ENCODE peak calls at places on chromosomes 12 and 14, in eight cellular contexts. L, T, R, Z, G, U, B and E are unnamed samples. For H3K4me1, the result is how much of the 10 kb centered on the place peaks cover.

GRCh38 chr14:89697281-89698060 is 257.1 kb downstream of the EFCAB11 start:
- DNase-seq in L (no peak), T (no peak), R (no peak), Z (no peak), G (no peak), U (no peak), B (no peak), E (no peak)

GRCh38 chr14:100302616-100303015 is 3.6 kb downstream of the SLC25A29 start:
- DNase-seq in L (no peak), T (no peak), R (no peak), Z (no peak), G (no peak), U (no peak), B (peak), E (no peak)

GRCh38 chr12:122951979-122952892 is 14.0 kb downstream of the ABCB9 start:
- DNase-seq in L (peak), T (peak), R (peak), Z (peak), G (peak), U (peak), B (peak), E (peak)

GRCh38 chr14:24070285-24071143 is 848 bp upstream of the CPNE6 start:
- DNase-seq in L (no peak), T (no peak), R (no peak), Z (peak), G (no peak), U (no peak), B (no peak), E (no peak)

GRCh38 chr12:129773170-129773493 is 130.7 kb downstream of the TMEM132D start:
- DNase-seq in L (no peak), T (no peak), R (no peak), Z (no peak), G (no peak), U (no peak), B (no peak), E (no peak)

GRCh38 chr12:26369588-26369987 is 174.2 kb downstream of the SSPN start:
- DNase-seq in L (no peak), T (no peak), R (no peak), Z (no peak), G (no peak), U (no peak), B (no peak), E (no peak)

GRCh38 chr12:104672096-104672445 is 215.3 kb downstream of the CHST11 start:
- DNase-seq in L (no peak), T (no peak), R (no peak), Z (no peak), G (peak), U (no peak), B (no peak), E (no peak)

GRCh38 chr14:99324291-99324690 is 52.3 kb upstream of the BCL11B start:
- DNase-seq in L (no peak), T (no peak), R (no peak), Z (no peak), G (no peak), U (no peak), B (no peak), E (no peak)

GRCh38 chr12:89779090-89779489 is 70.5 kb upstream of the ATP2B1 start:
- DNase-seq in L (no peak), T (no peak), R (no peak), Z (no peak), G (no peak), U (no peak), B (no peak), E (no peak)

GRCh38 chr14:75022655-75023054 is 19.9 kb downstream of the EIF2B2 start:
- DNase-seq in L (no peak), T (peak), R (no peak), Z (peak), G (no peak), U (peak), B (no peak), E (no peak)

GRCh38 chr12:47071241-47071852 is 8.1 kb upstream of the PCED1B start:
- DNase-seq in L (no peak), T (no peak), R (no peak), Z (peak), G (no peak), U (peak), B (no peak), E (no peak)

GRCh38 chr14:95515523-95516517 is 630 bp downstream of the SYNE3 start:
- DNase-seq in L (peak), T (peak), R (peak), Z (peak), G (peak), U (peak), B (peak), E (peak)

GRCh38 chr14:45287609-45288008 is 34.6 kb upstream of the MIS18BP1 start:
- DNase-seq in L (no peak), T (no peak), R (no peak), Z (no peak), G (no peak), U (no peak), B (no peak), E (no peak)

GRCh38 chr12:49962861-49963765 is 1.4 kb downstream of the AQP5 start:
- DNase-seq in L (no peak), T (no peak), R (no peak), Z (peak), G (peak), U (no peak), B (no peak), E (no peak)

GRCh38 chr14:97851438-97851995 is 1054.3 kb downstream of the VRK1 start:
- DNase-seq in L (no peak), T (no peak), R (no peak), Z (no peak), G (no peak), U (no peak), B (no peak), E (no peak)

GRCh38 chr12:122366685-122367475 is 55.6 kb downstream of the CLIP1 start:
- DNase-seq in L (no peak), T (no peak), R (no peak), Z (no peak), G (no peak), U (no peak), B (no peak), E (peak)

GRCh38 chr14:50001999-50002925 is 109.4 kb downstream of the ARF6 start:
- DNase-seq in L (peak), T (no peak), R (peak), Z (peak), G (peak), U (peak), B (peak), E (no peak)

GRCh38 chr14:50001146-50001998 is 108.5 kb downstream of the ARF6 start:
- DNase-seq in L (peak), T (no peak), R (peak), Z (peak), G (peak), U (peak), B (peak), E (peak)

GRCh38 chr14:50000215-50001145 is 107.6 kb downstream of the ARF6 start:
- DNase-seq in L (peak), T (peak), R (peak), Z (peak), G (peak), U (peak), B (peak), E (peak)

GRCh38 chr14:50003213-50004021 is 110.5 kb downstream of the ARF6 start:
- DNase-seq in L (peak), T (peak), R (peak), Z (peak), G (peak), U (peak), B (peak), E (peak)

GRCh38 chr14:50002926-50003212 is 110.0 kb downstream of the ARF6 start:
- DNase-seq in L (no peak), T (no peak), R (no peak), Z (no peak), G (no peak), U (no peak), B (no peak), E (no peak)
- H3K4me1 ChIP-seq in L (half or more), T (half or more), R (half or more), Z (half or more), G (under half), U (half or more), B (half or more), E (under half)

GRCh38 chr12:79378496-79378895 is 312.3 kb downstream of the PAWR start:
- DNase-seq in L (no peak), T (no peak), R (no peak), Z (no peak), G (no peak), U (no peak), B (no peak), E (no peak)
- H3K4me1 ChIP-seq in L (under half), T (under half), R (under half), Z (under half), G (under half), U (under half), B (under half), E (under half)

GRCh38 chr12:42474391-42474790 is 115.2 kb downstream of the PRICKLE1 start:
- DNase-seq in L (no peak), T (no peak), R (no peak), Z (no peak), G (no peak), U (no peak), B (no peak), E (no peak)
- H3K4me1 ChIP-seq in L (under half), T (under half), R (under half), Z (half or more), G (under half), U (under half), B (under half), E (under half)

DNA sequence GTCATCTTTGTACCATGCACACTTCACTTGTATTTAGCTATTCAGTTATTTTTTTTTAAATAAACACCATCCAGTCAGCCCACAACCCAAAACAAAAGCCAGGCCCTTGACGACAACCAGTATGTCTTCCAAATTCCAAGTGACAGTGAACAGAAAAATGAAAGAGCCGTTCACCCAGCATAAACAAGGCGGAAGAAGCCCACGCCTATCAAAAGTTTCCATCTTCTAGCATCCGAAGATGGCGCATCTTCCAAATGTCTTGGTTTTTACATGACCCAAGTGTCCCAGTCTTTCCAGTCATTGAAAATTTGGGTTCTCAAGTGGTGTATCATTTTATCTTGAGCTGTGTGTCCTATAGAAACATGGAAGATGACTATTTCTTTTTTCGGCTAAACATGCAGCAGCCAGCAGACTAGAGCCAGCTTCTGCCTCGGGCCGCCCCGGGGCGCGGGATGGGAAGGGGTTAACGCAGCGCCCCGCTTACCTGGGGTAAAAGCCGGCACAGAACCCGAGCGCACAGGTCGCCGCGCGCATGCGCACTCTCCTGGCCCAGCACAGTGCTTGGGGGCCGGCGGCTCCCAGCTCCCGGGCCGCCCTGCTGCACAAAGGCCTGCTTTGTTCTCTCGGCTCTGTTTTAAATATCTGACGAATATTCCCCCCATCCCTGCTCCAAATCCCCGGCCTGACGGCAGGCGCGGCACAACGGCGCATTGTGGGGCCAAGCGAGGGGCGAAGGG is 164.8 kb downstream of the ZFP36L1 start:
- DNase-seq in L (peak), T (no peak), R (peak), Z (peak), G (peak), U (no peak), B (peak), E (no peak)
- H3K4me1 ChIP-seq in L (under half), T (under half), R (under half), Z (under half), G (under half), U (under half), B (under half), E (under half)

GRCh38 chr14:54672181-54672580 is 105.3 kb downstream of the SAMD4A start:
- DNase-seq in L (no peak), T (no peak), R (no peak), Z (no peak), G (no peak), U (no peak), B (no peak), E (no peak)
- H3K4me1 ChIP-seq in L (under half), T (under half), R (under half), Z (under half), G (under half), U (under half), B (under half), E (under half)

DNA sequence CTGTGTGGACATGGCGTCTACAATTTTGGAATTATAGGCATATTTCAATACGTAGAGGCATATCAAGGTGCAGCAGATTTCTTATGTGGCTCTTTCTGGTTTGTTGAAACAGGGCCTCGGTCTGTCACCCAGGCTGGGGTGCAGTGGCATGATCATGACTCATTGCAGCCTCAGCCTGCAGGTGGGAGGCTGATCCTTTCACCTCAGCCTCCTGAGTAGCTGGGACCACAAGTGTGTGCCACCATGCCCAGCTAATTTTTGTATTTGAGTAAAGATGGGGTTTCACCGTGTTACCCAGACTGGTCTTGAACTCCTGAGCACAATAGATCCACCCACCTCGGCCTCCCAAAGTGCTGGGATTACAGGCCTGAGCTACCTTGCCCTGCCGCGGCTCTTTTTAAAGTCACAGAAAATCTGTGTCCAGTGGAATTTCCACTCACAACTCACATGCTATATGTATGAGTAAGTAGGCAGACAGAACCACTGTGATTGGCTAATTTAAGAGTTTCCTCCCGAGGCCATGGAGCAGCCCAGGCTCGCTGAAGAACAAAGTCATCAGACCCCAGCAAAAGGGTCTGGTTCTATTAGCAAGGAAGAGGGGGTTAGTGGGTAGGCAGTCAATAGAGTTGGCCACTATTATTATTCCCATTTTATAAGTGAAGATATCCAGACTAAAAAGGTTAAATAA is 9.2 kb downstream of the GNG2 start:
- DNase-seq in L (no peak), T (no peak), R (peak), Z (peak), G (no peak), U (no peak), B (no peak), E (no peak)
- H3K4me1 ChIP-seq in L (half or more), T (under half), R (half or more), Z (half or more), G (under half), U (under half), B (under half), E (under half)

DNA sequence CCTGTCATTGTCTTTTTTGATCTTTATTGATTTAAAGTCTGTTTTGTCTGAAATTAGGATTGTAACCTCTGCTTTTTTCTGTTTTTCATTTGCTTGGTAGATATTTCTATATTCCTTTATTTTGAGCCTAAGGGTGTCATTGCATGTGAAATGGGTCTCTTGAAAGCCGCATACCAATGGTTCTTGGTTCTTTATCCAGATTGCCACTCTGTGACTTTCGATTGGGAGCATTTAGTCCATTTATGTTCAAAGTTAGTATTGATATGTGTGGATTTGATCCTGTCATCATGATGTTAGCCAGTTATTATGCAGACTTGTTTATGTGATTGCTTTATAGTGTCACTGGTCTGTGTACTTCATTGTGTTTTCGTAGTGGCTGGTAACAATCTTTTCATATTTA is 29.8 kb upstream of the PLBD1 start:
- DNase-seq in L (no peak), T (no peak), R (no peak), Z (no peak), G (no peak), U (no peak), B (no peak), E (no peak)
- H3K4me1 ChIP-seq in L (under half), T (under half), R (under half), Z (under half), G (under half), U (under half), B (under half), E (under half)

GRCh38 chr12:108567974-108568652 is 5.7 kb downstream of the ISCU start:
- DNase-seq in L (no peak), T (no peak), R (no peak), Z (no peak), G (no peak), U (peak), B (no peak), E (no peak)
- H3K4me1 ChIP-seq in L (half or more), T (under half), R (half or more), Z (under half), G (under half), U (half or more), B (under half), E (under half)